ENCODE peak calls at places on chromosomes 3 and 15, in seven cellular contexts. L is sigmoid colon, U is A549, F is stomach, N is K562, V is suprapubic skin, D is H1. W is an unnamed sample.

GRCh38 chr3:156448300-156448699 is 106.6 kb downstream of the SSR3 start:
- DNase-seq in D (no peak), U (peak), V (no peak), L (no peak), N (peak), F (no peak), W (no peak)

GRCh38 chr3:89571707-89572106 is 464.3 kb downstream of the EPHA3 start:
- DNase-seq in F (no peak), N (no peak), D (no peak), V (no peak), U (no peak), L (no peak), W (no peak)

GRCh38 chr3:56688191-56688590 is 5.1 kb upstream of the TASOR start:
- DNase-seq in F (no peak), U (no peak), L (no peak), V (no peak), N (no peak), D (no peak), W (no peak)

GRCh38 chr3:100761211-100761921 is 52.1 kb downstream of the TFG start:
- DNase-seq in N (peak), U (no peak), V (no peak), D (no peak), L (no peak), F (no peak), W (no peak)

GRCh38 chr3:51659942-51660341 is 11.1 kb upstream of the TEX264 start:
- DNase-seq in L (no peak), F (no peak), V (no peak), D (no peak), U (no peak), N (no peak), W (no peak)

GRCh38 chr15:99118801-99119546 is 14.1 kb downstream of the SYNM start:
- DNase-seq in U (no peak), N (no peak), F (no peak), L (peak), D (no peak), V (no peak), W (no peak)

GRCh38 chr3:60992395-60992794 is 258.9 kb downstream of the FHIT start:
- DNase-seq in L (peak), F (no peak), D (no peak), U (no peak), V (no peak), N (no peak), W (peak)

GRCh38 chr15:70669966-70670658 is 93.2 kb downstream of the UACA start:
- DNase-seq in N (peak), D (no peak), U (no peak), V (no peak), L (no peak), F (peak), W (no peak)

GRCh38 chr3:144162042-144162441 is 190.4 kb downstream of the DIPK2A start:
- DNase-seq in L (no peak), U (peak), V (no peak), D (no peak), F (no peak), N (no peak), W (no peak)

GRCh38 chr15:95826831-95827230 is 503.7 kb upstream of the NR2F2 start:
- DNase-seq in F (no peak), D (no peak), N (peak), V (no peak), U (no peak), L (no peak), W (no peak)

GRCh38 chr3:184773341-184774186 is 38.4 kb upstream of the VPS8 start:
- DNase-seq in U (no peak), V (no peak), N (no peak), D (no peak), F (no peak), L (no peak), W (no peak)

GRCh38 chr3:57597973-57598351 is 818 bp upstream of the ARF4 start:
- DNase-seq in F (peak), D (no peak), N (no peak), V (no peak), U (no peak), L (no peak), W (no peak)

GRCh38 chr3:108511490-108511889 is 1.1 kb upstream of the MYH15 start:
- DNase-seq in V (no peak), F (no peak), N (no peak), U (no peak), D (no peak), L (no peak), W (no peak)

GRCh38 chr3:171944109-171945016 is 95.0 kb upstream of the FNDC3B start:
- DNase-seq in N (no peak), U (no peak), F (no peak), D (no peak), L (no peak), V (no peak), W (no peak)

GRCh38 chr15:98878172-98878571 is 129.4 kb downstream of the PGPEP1L start:
- DNase-seq in N (no peak), F (no peak), L (no peak), D (no peak), V (no peak), U (no peak), W (no peak)

GRCh38 chr3:178684881-178685590 is 148.8 kb downstream of the KCNMB2 start:
- DNase-seq in N (peak), F (no peak), V (no peak), D (no peak), L (no peak), U (no peak), W (no peak)

GRCh38 chr15:62807539-62808130 is 234.9 kb upstream of the TPM1 start:
- DNase-seq in V (no peak), L (no peak), N (no peak), D (no peak), F (no peak), U (no peak), W (no peak)

GRCh38 chr3:22485943-22486342 is 717.2 kb upstream of the UBE2E2 start:
- DNase-seq in L (no peak), V (no peak), N (no peak), D (no peak), U (no peak), F (no peak), W (no peak)

GRCh38 chr3:6965881-6966280 is 105.0 kb downstream of the GRM7 start:
- DNase-seq in N (no peak), F (no peak), U (no peak), V (no peak), L (no peak), D (no peak), W (no peak)

GRCh38 chr3:151178208-151178845 is 24.7 kb downstream of the GPR171 start:
- DNase-seq in L (no peak), F (no peak), V (no peak), N (no peak), D (no peak), U (no peak), W (no peak)

GRCh38 chr15:49421991-49422390 is 1.1 kb upstream of the FGF7 start:
- DNase-seq in U (no peak), D (no peak), L (peak), F (peak), V (peak), N (peak), W (peak)

GRCh38 chr3:13480340-13481318 is 523 bp downstream of the HDAC11 start:
- DNase-seq in U (peak), L (peak), N (no peak), F (no peak), D (no peak), V (no peak), W (no peak)

GRCh38 chr15:31758126-31758525 is 272.2 kb upstream of the CHRNA7 start:
- DNase-seq in U (peak), L (no peak), N (peak), F (peak), V (no peak), D (no peak), W (peak)

GRCh38 chr3:113275876-113276580 is 64.7 kb downstream of the BOC start:
- DNase-seq in F (no peak), U (no peak), V (no peak), N (peak), L (peak), D (no peak), W (peak)

GRCh38 chr15:68417897-68418296 is 14.1 kb downstream of the ITGA11 start:
- DNase-seq in U (no peak), N (no peak), D (no peak), V (no peak), F (no peak), L (no peak), W (peak)

DNA sequence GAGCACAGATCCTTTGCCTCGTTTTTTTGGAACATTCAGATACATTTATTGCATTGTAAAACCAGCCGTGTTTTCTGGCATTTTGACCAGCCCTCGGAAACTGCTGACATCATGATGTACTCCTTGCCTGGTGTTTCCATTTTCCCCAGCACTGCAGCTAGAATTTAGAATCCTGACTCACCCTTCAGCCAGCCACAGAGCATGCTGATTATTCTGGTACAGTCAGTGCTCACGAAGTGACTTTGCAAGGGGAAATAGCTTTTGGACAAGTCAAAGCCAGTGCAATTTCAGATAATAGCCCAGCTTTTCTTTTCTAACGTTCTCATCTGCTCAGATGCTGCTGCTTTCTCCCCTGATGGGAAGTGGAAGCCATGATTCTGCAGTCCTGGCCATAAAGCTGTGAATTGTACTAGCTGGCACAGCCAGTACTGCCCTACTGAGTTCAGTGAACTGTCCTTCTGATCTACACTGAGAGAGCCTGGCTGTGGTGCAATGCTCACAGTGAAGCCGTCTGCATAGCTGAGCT is 12.1 kb upstream of the CNBP start:
- DNase-seq in U (no peak), V (no peak), N (peak), L (peak), D (no peak), F (no peak), W (peak)
- H3K4me3 ChIP-seq in U (no peak), V (no peak), N (no peak), L (peak), D (no peak), F (no peak), W (no peak)

GRCh38 chr3:149055575-149055974 is 30.8 kb downstream of the HLTF start:
- DNase-seq in V (no peak), F (no peak), U (no peak), L (no peak), N (no peak), D (no peak), W (no peak)
- TF ChIP-seq EP300 in V (no peak), F (no peak), U (no peak), L (no peak), N (no peak), D (no peak), W (no peak)

DNA sequence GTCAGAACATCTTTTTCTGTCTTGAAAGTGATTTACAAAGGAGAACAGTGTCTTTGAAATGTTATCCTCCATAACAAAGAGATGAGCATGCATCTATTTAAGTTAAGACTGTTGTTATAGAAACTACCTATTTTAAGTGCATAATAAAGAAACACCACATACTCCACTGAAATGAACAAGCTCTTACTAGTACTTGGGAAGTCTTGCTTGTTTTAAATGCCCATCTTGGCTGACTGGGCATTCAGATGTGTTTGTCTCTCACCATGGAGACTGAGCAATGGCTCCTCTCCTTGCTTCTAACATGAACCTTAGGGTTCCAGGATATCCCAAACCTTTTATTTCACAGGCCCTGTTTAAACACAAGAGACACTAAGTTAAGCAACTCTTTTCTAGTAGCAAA is 118.6 kb upstream of the ACP3 start:
- DNase-seq in L (no peak), F (no peak), V (no peak), U (no peak), D (no peak), N (no peak), W (no peak)
- TF ChIP-seq POLR2A in L (no peak), F (no peak), V (no peak), U (no peak), D (no peak), N (no peak), W (no peak)

DNA sequence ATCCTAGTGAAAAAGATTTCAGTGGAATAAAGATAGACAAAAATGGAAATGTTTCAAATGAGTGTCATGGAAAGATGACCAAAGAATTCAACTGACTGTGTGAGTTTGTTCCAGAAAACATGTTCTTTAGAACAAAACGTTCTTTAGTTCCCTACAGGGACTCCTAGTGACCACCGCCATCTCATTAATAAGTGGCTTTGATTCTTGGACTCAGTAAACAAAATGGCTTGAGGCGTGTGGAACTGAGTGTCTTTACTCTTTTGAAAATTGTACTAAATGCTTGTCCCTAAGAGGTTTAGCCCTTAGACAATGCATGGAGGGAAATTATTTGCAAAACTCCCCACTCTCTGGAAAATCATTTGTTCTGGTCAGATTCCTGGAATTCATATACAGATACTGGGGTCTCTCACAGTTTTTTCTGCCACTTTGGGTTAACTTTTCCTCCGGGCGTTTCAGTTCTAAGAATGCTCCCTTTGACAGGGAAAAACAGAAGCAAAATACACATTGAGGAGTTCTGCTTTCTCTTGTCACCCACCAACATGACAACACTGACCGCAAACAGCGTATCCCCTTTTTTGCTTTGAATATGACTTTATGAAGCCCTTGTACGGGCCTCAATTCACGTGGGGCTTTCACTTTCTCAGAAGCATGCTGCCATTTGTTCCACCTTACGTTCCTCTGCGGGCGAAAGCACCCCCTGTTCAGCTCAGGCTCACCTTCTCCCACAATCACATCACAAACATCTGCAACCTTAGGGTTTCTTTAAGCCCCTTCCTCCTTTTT is 15.3 kb upstream of the NRROS start:
- DNase-seq in F (no peak), V (no peak), D (no peak), U (no peak), L (no peak), N (no peak), W (no peak)
- H3K4me3 ChIP-seq in F (no peak), V (no peak), D (no peak), U (no peak), L (no peak), N (no peak), W (no peak)

DNA sequence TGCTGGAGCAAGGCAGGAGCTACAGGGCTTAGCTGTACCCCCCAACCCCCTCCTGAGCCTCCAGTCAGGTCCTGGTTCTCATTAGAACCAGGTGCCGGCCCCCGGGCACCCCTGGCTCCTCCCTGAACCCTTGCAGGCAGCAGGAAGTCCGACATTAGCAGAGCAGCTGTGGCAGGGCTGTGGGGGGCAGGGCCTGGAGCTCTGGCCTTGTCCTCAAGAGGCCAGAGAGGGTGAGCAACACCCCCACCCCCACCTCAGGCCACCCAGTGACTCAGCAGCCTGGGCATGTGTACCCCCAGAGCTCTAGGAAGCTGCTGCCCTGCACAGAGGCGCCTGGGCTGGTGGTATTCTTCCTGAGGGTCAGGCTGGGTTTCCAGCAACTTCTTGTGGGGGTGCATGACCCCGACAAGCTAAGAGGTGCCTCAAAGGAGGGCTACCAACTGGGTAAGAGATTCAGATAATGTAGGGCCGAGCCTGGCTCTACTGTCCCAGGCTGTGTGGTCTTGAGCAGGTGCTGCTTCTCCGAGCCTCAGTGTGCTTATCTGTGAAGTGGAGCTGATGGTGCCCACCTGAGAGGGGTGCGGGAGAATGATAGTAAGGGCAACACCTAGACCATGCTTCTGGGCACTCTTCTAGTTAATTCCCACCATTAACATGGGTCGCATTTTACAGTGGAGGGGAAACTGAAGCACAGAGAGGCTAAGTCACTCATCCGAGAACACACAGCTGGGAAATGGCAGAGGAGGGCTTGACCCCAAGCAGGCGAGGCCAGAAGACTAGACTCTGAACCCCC is 16.0 kb downstream of the H1-8 start:
- DNase-seq in U (peak), F (no peak), D (peak), V (no peak), N (peak), L (no peak), W (no peak)
- TF ChIP-seq EP300 in U (no peak), F (no peak), D (no peak), V (no peak), N (no peak), L (no peak), W (no peak)

GRCh38 chr3:50189274-50189673 is 2.1 kb upstream of the GNAT1 start:
- DNase-seq in F (peak), L (peak), D (no peak), U (peak), N (peak), V (no peak), W (peak)
- TF ChIP-seq POLR2A in F (no peak), L (no peak), D (no peak), U (no peak), N (no peak), V (no peak), W (no peak)

DNA sequence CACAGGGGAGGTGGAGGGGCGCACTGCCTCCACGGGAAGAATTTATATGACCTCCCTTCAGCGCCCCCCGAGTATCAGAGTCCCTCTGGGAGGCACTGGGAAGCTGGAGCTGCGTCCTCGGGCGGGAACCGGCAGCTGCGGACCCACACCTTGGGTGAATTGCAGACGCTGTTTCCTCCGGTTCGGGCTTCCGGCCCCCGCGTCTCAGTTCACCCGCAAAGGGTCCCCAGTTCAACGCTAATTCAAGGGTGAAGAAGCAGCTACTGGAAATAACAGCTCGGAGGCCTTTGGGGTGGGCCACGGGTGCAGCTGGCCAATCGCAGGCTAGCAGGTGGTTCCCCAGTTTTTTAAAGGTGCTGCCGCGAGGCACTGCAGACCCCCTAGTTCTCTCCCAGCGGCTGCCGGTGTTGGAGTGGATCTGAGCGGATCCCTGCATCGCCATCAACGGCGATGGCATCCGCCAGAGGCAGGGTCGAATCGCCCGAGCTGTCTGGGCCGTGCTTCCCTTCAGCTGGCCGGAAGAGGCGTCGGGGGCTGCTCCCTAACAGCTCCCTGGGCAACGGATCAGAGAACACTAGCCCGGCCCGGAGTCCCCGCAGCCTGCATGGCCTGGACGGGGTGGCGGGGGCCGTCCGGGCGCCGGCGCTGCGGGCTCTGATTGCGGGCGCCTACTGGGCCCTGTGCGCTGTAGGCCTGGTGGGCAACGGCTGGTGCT is 19.4 kb upstream of the ADAMTS7 start:
- DNase-seq in L (no peak), V (no peak), D (no peak), U (no peak), N (no peak), F (no peak), W (no peak)
- H3K4me3 ChIP-seq in L (no peak), V (no peak), D (no peak), U (no peak), N (no peak), F (peak), W (no peak)

GRCh38 chr3:94412966-94413720 is 350.3 kb downstream of the NSUN3 start:
- DNase-seq in N (no peak), V (no peak), L (no peak), F (no peak), D (no peak), U (no peak), W (no peak)
- TF ChIP-seq EP300 in N (no peak), V (no peak), L (no peak), F (no peak), D (no peak), U (no peak), W (no peak)

GRCh38 chr15:67096536-67097294 is 31.3 kb downstream of the SMAD3 start:
- DNase-seq in L (no peak), U (no peak), N (no peak), F (no peak), D (no peak), V (no peak), W (no peak)

GRCh38 chr15:67097424-67097823 is 32.0 kb downstream of the SMAD3 start:
- DNase-seq in U (no peak), N (no peak), F (no peak), D (no peak), V (no peak), L (no peak), W (no peak)

GRCh38 chr15:67100124-67100791 is 34.9 kb downstream of the SMAD3 start:
- DNase-seq in N (no peak), L (no peak), D (no peak), U (no peak), F (no peak), V (no peak), W (no peak)

GRCh38 chr15:67097893-67098740 is 32.7 kb downstream of the SMAD3 start:
- DNase-seq in D (no peak), F (peak), N (peak), U (no peak), V (peak), L (peak), W (peak)

DNA sequence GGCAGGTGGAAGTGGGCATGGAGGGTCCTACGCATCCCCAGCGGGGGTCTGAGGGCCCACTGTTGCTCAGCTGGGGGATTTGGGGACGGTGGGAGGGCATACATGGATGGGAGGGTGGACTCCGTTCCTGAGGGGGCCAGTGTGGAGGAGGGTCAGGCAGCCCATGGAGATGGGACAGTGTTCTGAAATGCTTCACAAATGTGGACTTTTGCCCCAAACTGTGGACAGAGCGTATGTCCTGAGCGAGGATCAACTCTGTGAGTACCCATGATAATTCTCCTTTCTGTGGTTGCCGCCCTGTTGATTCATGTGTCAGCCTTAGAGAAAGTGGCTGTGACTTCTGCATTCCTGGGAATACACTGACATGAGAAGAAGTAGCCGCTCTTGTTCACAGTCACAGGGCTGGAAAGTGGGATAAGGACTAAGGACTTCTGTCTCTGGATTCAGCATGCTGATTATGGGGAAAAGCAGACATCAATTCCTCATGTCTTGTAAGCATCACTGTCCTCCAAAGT is 33.4 kb downstream of the SMAD3 start:
- DNase-seq in U (no peak), L (no peak), D (no peak), N (no peak), F (no peak), V (no peak), W (peak)
- TF ChIP-seq POLR2A in U (no peak), L (no peak), D (no peak), N (no peak), F (no peak), V (no peak), W (no peak)